ENCODE peak calls at places on chromosomes 16 and 17, in six cellular contexts. One of them, this sample, is unnamed.

GRCh38 chr17:47945080-47945479 is 3.7 kb downstream of the PNPO start:
- DNase-seq in T-helper 1 cell: no peak
- DNase-seq in thoracic aorta: no peak
- DNase-seq in neural crest cell: no peak
- DNase-seq in neural progenitor cell: no peak
- DNase-seq in transverse colon: no peak
- DNase-seq in this sample: no peak

GRCh38 chr16:89096768-89097527 is 3.3 kb downstream of the ACSF3 start:
- DNase-seq in T-helper 1 cell: peak; percentile 28
- DNase-seq in thoracic aorta: no peak
- DNase-seq in neural crest cell: no peak
- DNase-seq in neural progenitor cell: no peak
- DNase-seq in transverse colon: no peak
- DNase-seq in this sample: no peak

GRCh38 chr17:69326302-69327059 is 452 bp downstream of the ABCA5 start:
- DNase-seq in T-helper 1 cell: no peak
- DNase-seq in thoracic aorta: peak; percentile 2
- DNase-seq in neural crest cell: no peak
- DNase-seq in neural progenitor cell: no peak
- DNase-seq in transverse colon: no peak
- DNase-seq in this sample: peak; percentile 49

GRCh38 chr16:10136916-10137315 is 45.3 kb downstream of the GRIN2A start:
- DNase-seq in T-helper 1 cell: no peak
- DNase-seq in thoracic aorta: no peak
- DNase-seq in neural crest cell: no peak
- DNase-seq in neural progenitor cell: peak; percentile 50
- DNase-seq in transverse colon: no peak
- DNase-seq in this sample: no peak

GRCh38 chr17:74239169-74239568 is 25.8 kb downstream of the TTYH2 start:
- DNase-seq in T-helper 1 cell: no peak
- DNase-seq in thoracic aorta: peak; percentile 17
- DNase-seq in neural crest cell: no peak
- DNase-seq in neural progenitor cell: no peak
- DNase-seq in transverse colon: peak; percentile 44
- DNase-seq in this sample: no peak

GRCh38 chr17:17860761-17861107 is 23.9 kb upstream of the SREBF1 start:
- DNase-seq in T-helper 1 cell: no peak
- DNase-seq in thoracic aorta: no peak
- DNase-seq in neural crest cell: no peak
- DNase-seq in neural progenitor cell: no peak
- DNase-seq in transverse colon: no peak
- DNase-seq in this sample: no peak

GRCh38 chr17:44493339-44493738 is 9.9 kb downstream of the GPATCH8 start:
- DNase-seq in T-helper 1 cell: no peak
- DNase-seq in thoracic aorta: no peak
- DNase-seq in neural crest cell: no peak
- DNase-seq in neural progenitor cell: no peak
- DNase-seq in transverse colon: no peak
- DNase-seq in this sample: no peak

GRCh38 chr17:77746901-77747620 is 211.4 kb upstream of the TNRC6C start:
- DNase-seq in T-helper 1 cell: no peak
- DNase-seq in thoracic aorta: no peak
- DNase-seq in neural crest cell: no peak
- DNase-seq in neural progenitor cell: peak; percentile 95
- DNase-seq in transverse colon: no peak
- DNase-seq in this sample: no peak